ENCODE peak calls at places on chromosomes 11 and 22, in six cellular contexts. T is CD4-positive, alpha-beta T cell; C is naive thymus-derived CD4-positive, alpha-beta T cell; J is tibial nerve; X is CD8-positive, alpha-beta T cell; N is heart left ventricle. F is an unnamed sample. For H3K27me3, the result is how much of the 10 kb centered on the place peaks cover.

GRCh38 chr11:19811391-19811790 is 98.8 kb downstream of the NAV2 start:
- DNase-seq in T (no peak), C (no peak), J (no peak), X (no peak), N (no peak), F (no peak)

GRCh38 chr11:2884424-2884815 is 1.2 kb downstream of the CDKN1C start:
- DNase-seq in T (no peak), C (no peak), J (no peak), X (no peak), N (peak), F (no peak)

GRCh38 chr22:35746946-35747703 is 29.5 kb downstream of the APOL5 start:
- DNase-seq in T (no peak), C (no peak), J (no peak), X (no peak), N (no peak), F (no peak)

GRCh38 chr22:25153961-25154685 is 45.5 kb upstream of the CRYBB3 start:
- DNase-seq in T (no peak), C (no peak), J (peak), X (no peak), N (no peak), F (no peak)

GRCh38 chr11:23012930-23013329 is 152.7 kb upstream of the CCDC179 start:
- DNase-seq in T (no peak), C (no peak), J (no peak), X (no peak), N (no peak), F (no peak)

GRCh38 chr11:12744831-12745502 is 70.7 kb downstream of the TEAD1 start:
- DNase-seq in T (no peak), C (no peak), J (no peak), X (no peak), N (no peak), F (no peak)

GRCh38 chr22:25035715-25036114 is 83.2 kb downstream of the KIAA1671 start:
- DNase-seq in T (no peak), C (no peak), J (no peak), X (no peak), N (no peak), F (no peak)

GRCh38 chr11:104836711-104837110 is 61.5 kb downstream of the CASP12 start:
- DNase-seq in T (no peak), C (no peak), J (no peak), X (no peak), N (no peak), F (no peak)

GRCh38 chr11:117256573-117256972 is 24.1 kb downstream of the RNF214 start:
- DNase-seq in T (no peak), C (no peak), J (no peak), X (no peak), N (no peak), F (no peak)

GRCh38 chr11:75313457-75314272 is 37.8 kb downstream of the ARRB1 start:
- DNase-seq in T (no peak), C (no peak), J (peak), X (no peak), N (peak), F (no peak)

GRCh38 chr11:44793350-44794090 is 66.8 kb downstream of the TSPAN18 start:
- DNase-seq in T (no peak), C (no peak), J (no peak), X (no peak), N (no peak), F (no peak)

GRCh38 chr22:42949159-42949558 is 65.8 kb downstream of the PACSIN2 start:
- DNase-seq in T (no peak), C (no peak), J (no peak), X (no peak), N (no peak), F (no peak)

GRCh38 chr11:47946682-47947575 is 33.4 kb upstream of the PTPRJ start:
- DNase-seq in T (no peak), C (no peak), J (peak), X (no peak), N (peak), F (no peak)

GRCh38 chr22:31676700-31677099 is 14.7 kb upstream of the PISD start:
- DNase-seq in T (peak), C (peak), J (peak), X (peak), N (peak), F (peak)

GRCh38 chr11:77056814-77057402 is 9.9 kb upstream of the CAPN5 start:
- DNase-seq in T (no peak), C (no peak), J (no peak), X (no peak), N (no peak), F (no peak)

GRCh38 chr11:70433966-70434812 is 35.9 kb downstream of the CTTN start:
- DNase-seq in T (no peak), C (no peak), J (no peak), X (no peak), N (no peak), F (no peak)

GRCh38 chr11:12706531-12707499 is 32.6 kb downstream of the TEAD1 start:
- DNase-seq in T (no peak), C (no peak), J (peak), X (no peak), N (no peak), F (no peak)

GRCh38 chr11:76369406-76369805 is 11.5 kb downstream of the THAP12 start:
- DNase-seq in T (no peak), C (no peak), J (no peak), X (no peak), N (no peak), F (no peak)

GRCh38 chr11:85040166-85040565 is 587.0 kb downstream of the DLG2 start:
- DNase-seq in T (no peak), C (no peak), J (no peak), X (no peak), N (no peak), F (no peak)

GRCh38 chr11:47620836-47621378 is 21.5 kb downstream of the MTCH2 start:
- DNase-seq in T (no peak), C (no peak), J (no peak), X (no peak), N (no peak), F (no peak)

GRCh38 chr11:1310772-1311468 is 1.5 kb upstream of the TOLLIP start:
- DNase-seq in T (peak), C (peak), J (no peak), X (peak), N (no peak), F (no peak)

GRCh38 chr11:133983660-133984316 is 27.0 kb upstream of the IGSF9B start:
- DNase-seq in T (no peak), C (no peak), J (no peak), X (no peak), N (no peak), F (no peak)

GRCh38 chr11:131392528-131393255 is 22.3 kb downstream of the NTM start:
- DNase-seq in T (no peak), C (no peak), J (no peak), X (no peak), N (no peak), F (peak)

GRCh38 chr22:41920271-41920976 is 5.5 kb upstream of the SHISA8 start:
- DNase-seq in T (no peak), C (no peak), J (no peak), X (no peak), N (no peak), F (no peak)

GRCh38 chr22:17098379-17098819 is 13.6 kb downstream of the IL17RA start:
- DNase-seq in T (no peak), C (peak), J (no peak), X (no peak), N (no peak), F (no peak)

GRCh38 chr11:115527534-115528125 is 23.4 kb upstream of the CADM1 start:
- DNase-seq in T (no peak), C (no peak), J (no peak), X (no peak), N (no peak), F (no peak)

GRCh38 chr11:9562716-9563115 is 10.8 kb upstream of the WEE1 start:
- DNase-seq in T (no peak), C (no peak), J (no peak), X (no peak), N (no peak), F (no peak)

GRCh38 chr11:3105791-3106735 is 48.8 kb upstream of the CARS1 start:
- DNase-seq in T (peak), C (no peak), J (no peak), X (no peak), N (peak), F (no peak)

GRCh38 chr11:38305682-38306081 is 1707.6 kb upstream of the RAG2 start:
- DNase-seq in T (no peak), C (no peak), J (no peak), X (no peak), N (no peak), F (no peak)

DNA sequence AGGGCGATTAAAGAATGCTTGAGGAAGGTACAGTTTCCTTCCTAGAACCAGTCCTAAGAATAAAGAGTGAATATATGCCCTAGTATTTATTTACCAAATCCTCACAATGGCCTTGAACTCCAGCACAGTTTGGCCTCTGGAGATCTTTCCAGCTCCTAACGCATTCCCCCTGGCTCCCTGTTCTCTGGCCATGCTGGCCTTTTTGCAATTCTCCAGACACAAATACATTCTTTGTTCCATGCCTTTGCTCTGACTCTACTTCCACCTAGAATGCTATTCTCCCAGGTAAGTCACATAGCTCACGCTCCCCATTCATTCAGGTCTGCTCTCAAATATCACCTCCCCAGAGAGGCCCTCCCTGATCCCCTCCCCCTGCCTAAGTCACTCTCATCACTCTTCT is 3.7 kb upstream of the DGKZ start:
- DNase-seq in T (no peak), C (no peak), J (no peak), X (no peak), N (no peak), F (no peak)
- H3K27me3 ChIP-seq in T (under half), C (under half), J (under half), X (under half), N (under half), F (under half)

GRCh38 chr11:16403851-16404250 is 47.5 kb upstream of the SOX6 start:
- DNase-seq in T (no peak), C (no peak), J (no peak), X (no peak), N (no peak), F (no peak)
- H3K27me3 ChIP-seq in T (under half), C (under half), J (under half), X (under half), N (under half), F (under half)

DNA sequence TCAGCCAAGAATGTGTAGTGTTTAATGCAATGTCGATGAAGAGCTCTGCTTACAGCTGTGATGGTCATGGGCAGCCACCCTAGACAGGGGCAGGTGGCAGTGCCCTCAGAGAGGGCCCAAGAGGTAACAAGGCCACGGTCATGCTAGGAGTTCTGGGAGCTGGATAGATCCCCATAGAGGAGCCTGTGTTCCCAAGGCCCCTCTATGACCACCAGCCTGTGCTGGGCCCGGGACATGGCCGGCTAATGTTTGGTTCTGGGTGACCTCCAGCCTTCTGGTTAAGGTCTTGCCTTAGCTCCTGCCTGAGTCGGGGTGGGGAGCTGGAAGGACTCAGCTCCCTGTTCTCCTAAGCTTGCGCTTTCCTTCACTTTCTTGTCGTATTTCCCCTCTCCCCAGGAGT is 65.1 kb downstream of the GRIK4 start:
- DNase-seq in T (no peak), C (no peak), J (no peak), X (no peak), N (no peak), F (no peak)
- H3K27me3 ChIP-seq in T (under half), C (under half), J (under half), X (under half), N (under half), F (under half)

GRCh38 chr11:27173545-27173944 is 132.9 kb downstream of the BBOX1 start:
- DNase-seq in T (no peak), C (no peak), J (no peak), X (no peak), N (no peak), F (no peak)
- H3K27me3 ChIP-seq in T (under half), C (under half), J (under half), X (under half), N (under half), F (under half)

DNA sequence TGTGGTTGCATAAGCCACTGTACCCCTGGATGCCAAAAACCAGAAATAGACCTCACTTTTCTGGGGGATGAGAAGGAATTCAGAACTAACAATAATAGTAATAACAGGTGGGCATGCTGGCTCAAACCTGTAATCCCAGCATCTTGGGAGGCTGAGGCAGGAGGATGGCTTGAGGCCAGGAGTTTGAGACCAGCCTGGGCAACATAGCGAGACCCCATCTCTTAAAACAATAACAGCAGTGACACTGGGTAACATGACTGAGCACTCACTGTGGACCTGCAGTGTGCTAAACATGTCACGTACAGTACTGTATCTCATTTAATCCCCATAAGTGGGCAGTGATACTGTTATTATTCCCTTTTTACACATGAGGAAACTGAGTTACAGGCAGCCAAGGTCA is 10.0 kb downstream of the FLRT1 start:
- DNase-seq in T (no peak), C (no peak), J (no peak), X (no peak), N (no peak), F (no peak)
- H3K27me3 ChIP-seq in T (under half), C (under half), J (under half), X (under half), N (under half), F (under half)

GRCh38 chr22:19748991-19749665 is 11.4 kb upstream of the TBX1 start:
- DNase-seq in T (no peak), C (no peak), J (no peak), X (no peak), N (no peak), F (no peak)
- H3K27me3 ChIP-seq in T (under half), C (under half), J (under half), X (under half), N (under half), F (under half)

GRCh38 chr11:31802609-31802989 is 8.5 kb downstream of the PAX6 start:
- DNase-seq in T (no peak), C (no peak), J (no peak), X (no peak), N (peak), F (no peak)
- H3K27me3 ChIP-seq in T (half or more), C (under half), J (half or more), X (half or more), N (half or more), F (half or more)

DNA sequence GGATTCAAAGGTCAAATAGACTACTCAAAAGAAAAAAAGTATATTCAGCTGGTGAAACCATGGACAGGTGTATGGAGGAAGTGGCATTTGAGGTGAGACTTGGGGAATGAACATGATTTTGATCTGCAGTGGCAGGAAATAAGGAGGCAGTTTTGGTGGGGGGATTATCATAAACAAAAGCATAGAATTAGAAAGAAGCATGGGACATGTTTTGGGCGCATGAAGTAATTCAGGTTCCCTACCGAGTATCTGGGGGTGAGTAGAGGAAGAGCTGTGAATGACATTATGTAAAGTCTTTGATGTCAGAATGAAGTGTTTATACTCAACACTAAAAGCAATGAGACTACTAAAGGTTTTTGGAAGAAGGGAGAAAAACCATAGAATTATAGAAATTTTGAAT is 3.1 kb downstream of the CLMP start:
- DNase-seq in T (no peak), C (no peak), J (no peak), X (no peak), N (no peak), F (no peak)
- H3K27me3 ChIP-seq in T (half or more), C (under half), J (under half), X (under half), N (under half), F (under half)

GRCh38 chr11:79192836-79193235 is 248.0 kb downstream of the TENM4 start:
- DNase-seq in T (no peak), C (no peak), J (no peak), X (no peak), N (no peak), F (no peak)
- H3K27me3 ChIP-seq in T (under half), C (under half), J (under half), X (under half), N (under half), F (under half)

F was measured in iPS DF 6.9.